ENCODE peak calls at places on chromosome 4, in four cellular contexts. One of them, this sample, is unnamed. For H3K4me1 and H3K27me3, the result is how much of the 10 kb centered on the place peaks cover.

GRCh38 chr4:31365006-31365690 is 645.0 kb downstream of the PCDH7 start:
- DNase-seq in heart right ventricle: no peak
- DNase-seq in adipocyte: no peak
- DNase-seq in right lobe of liver: no peak
- DNase-seq in this sample: no peak

GRCh38 chr4:112885897-112886296 is 163.6 kb upstream of the ANK2 start:
- DNase-seq in heart right ventricle: no peak
- DNase-seq in adipocyte: no peak
- DNase-seq in right lobe of liver: no peak
- DNase-seq in this sample: no peak

GRCh38 chr4:17762705-17763104 is 18.7 kb downstream of the FAM184B start:
- DNase-seq in heart right ventricle: no peak
- DNase-seq in adipocyte: no peak
- DNase-seq in right lobe of liver: no peak
- DNase-seq in this sample: no peak

GRCh38 chr4:15836362-15836761 is 58.2 kb downstream of the CD38 start:
- DNase-seq in heart right ventricle: no peak
- DNase-seq in adipocyte: no peak
- DNase-seq in right lobe of liver: no peak
- DNase-seq in this sample: no peak

GRCh38 chr4:180203349-180203748 is 2039.9 kb upstream of the TENM3 start:
- DNase-seq in heart right ventricle: no peak
- DNase-seq in adipocyte: no peak
- DNase-seq in right lobe of liver: no peak
- DNase-seq in this sample: no peak

GRCh38 chr4:173174184-173175156 is 5.9 kb downstream of the GALNT7 start:
- DNase-seq in heart right ventricle: no peak
- DNase-seq in adipocyte: no peak
- DNase-seq in right lobe of liver: no peak
- DNase-seq in this sample: no peak

GRCh38 chr4:94621491-94622080 is 136.2 kb upstream of the BMPR1B start:
- DNase-seq in heart right ventricle: no peak
- DNase-seq in adipocyte: peak
- DNase-seq in right lobe of liver: no peak
- DNase-seq in this sample: no peak

GRCh38 chr4:87073570-87074470 is 139.0 kb downstream of the AFF1 start:
- DNase-seq in heart right ventricle: peak
- DNase-seq in adipocyte: no peak
- DNase-seq in right lobe of liver: peak
- DNase-seq in this sample: peak

GRCh38 chr4:183130328-183131155 is 31.5 kb downstream of the WWC2 start:
- DNase-seq in heart right ventricle: peak
- DNase-seq in adipocyte: peak
- DNase-seq in right lobe of liver: peak
- DNase-seq in this sample: no peak

GRCh38 chr4:982814-983213 is 4.0 kb upstream of the IDUA start:
- DNase-seq in heart right ventricle: no peak
- DNase-seq in adipocyte: no peak
- DNase-seq in right lobe of liver: no peak
- DNase-seq in this sample: no peak

GRCh38 chr4:68490826-68491457 is 43.7 kb downstream of the TMPRSS11E start:
- DNase-seq in heart right ventricle: no peak
- DNase-seq in adipocyte: peak
- DNase-seq in right lobe of liver: no peak
- DNase-seq in this sample: no peak

GRCh38 chr4:143352052-143352451 is 15.4 kb downstream of the GAB1 start:
- DNase-seq in heart right ventricle: no peak
- DNase-seq in adipocyte: no peak
- DNase-seq in right lobe of liver: no peak
- DNase-seq in this sample: no peak

GRCh38 chr4:87213425-87213824 is 7.0 kb downstream of the KLHL8 start:
- DNase-seq in heart right ventricle: no peak
- DNase-seq in adipocyte: peak
- DNase-seq in right lobe of liver: no peak
- DNase-seq in this sample: no peak

GRCh38 chr4:22478426-22478825 is 37.4 kb downstream of the ADGRA3 start:
- DNase-seq in heart right ventricle: no peak
- DNase-seq in adipocyte: no peak
- DNase-seq in right lobe of liver: no peak
- DNase-seq in this sample: no peak

GRCh38 chr4:57490520-57490919 is 380.3 kb upstream of the IGFBP7 start:
- DNase-seq in heart right ventricle: no peak
- DNase-seq in adipocyte: peak
- DNase-seq in right lobe of liver: no peak
- DNase-seq in this sample: no peak

GRCh38 chr4:101198741-101199339 is 148.5 kb downstream of the PPP3CA start:
- DNase-seq in heart right ventricle: no peak
- DNase-seq in adipocyte: no peak
- DNase-seq in right lobe of liver: no peak
- DNase-seq in this sample: no peak

GRCh38 chr4:88008133-88008621 is 742 bp downstream of the PKD2 start:
- DNase-seq in heart right ventricle: peak
- DNase-seq in adipocyte: peak
- DNase-seq in right lobe of liver: peak
- DNase-seq in this sample: peak

GRCh38 chr4:83993774-83994173 is 457.9 kb downstream of the GPAT3 start:
- DNase-seq in heart right ventricle: no peak
- DNase-seq in adipocyte: no peak
- DNase-seq in right lobe of liver: no peak
- DNase-seq in this sample: no peak

GRCh38 chr4:2962614-2963184 is 507 bp downstream of the NOP14 start:
- DNase-seq in heart right ventricle: no peak
- DNase-seq in adipocyte: peak
- DNase-seq in right lobe of liver: no peak
- DNase-seq in this sample: peak

GRCh38 chr4:159175165-159175988 is 72.5 kb downstream of the RAPGEF2 start:
- DNase-seq in heart right ventricle: peak
- DNase-seq in adipocyte: peak
- DNase-seq in right lobe of liver: peak
- DNase-seq in this sample: peak

GRCh38 chr4:159177265-159178146 is 74.6 kb downstream of the RAPGEF2 start:
- DNase-seq in heart right ventricle: no peak
- DNase-seq in adipocyte: no peak
- DNase-seq in right lobe of liver: no peak
- DNase-seq in this sample: no peak

GRCh38 chr4:159178147-159178541 is 75.3 kb downstream of the RAPGEF2 start:
- DNase-seq in heart right ventricle: no peak
- DNase-seq in adipocyte: peak
- DNase-seq in right lobe of liver: no peak
- DNase-seq in this sample: no peak

GRCh38 chr4:159175989-159176375 is 73.1 kb downstream of the RAPGEF2 start:
- DNase-seq in heart right ventricle: no peak
- DNase-seq in adipocyte: no peak
- DNase-seq in right lobe of liver: no peak
- DNase-seq in this sample: no peak

DNA sequence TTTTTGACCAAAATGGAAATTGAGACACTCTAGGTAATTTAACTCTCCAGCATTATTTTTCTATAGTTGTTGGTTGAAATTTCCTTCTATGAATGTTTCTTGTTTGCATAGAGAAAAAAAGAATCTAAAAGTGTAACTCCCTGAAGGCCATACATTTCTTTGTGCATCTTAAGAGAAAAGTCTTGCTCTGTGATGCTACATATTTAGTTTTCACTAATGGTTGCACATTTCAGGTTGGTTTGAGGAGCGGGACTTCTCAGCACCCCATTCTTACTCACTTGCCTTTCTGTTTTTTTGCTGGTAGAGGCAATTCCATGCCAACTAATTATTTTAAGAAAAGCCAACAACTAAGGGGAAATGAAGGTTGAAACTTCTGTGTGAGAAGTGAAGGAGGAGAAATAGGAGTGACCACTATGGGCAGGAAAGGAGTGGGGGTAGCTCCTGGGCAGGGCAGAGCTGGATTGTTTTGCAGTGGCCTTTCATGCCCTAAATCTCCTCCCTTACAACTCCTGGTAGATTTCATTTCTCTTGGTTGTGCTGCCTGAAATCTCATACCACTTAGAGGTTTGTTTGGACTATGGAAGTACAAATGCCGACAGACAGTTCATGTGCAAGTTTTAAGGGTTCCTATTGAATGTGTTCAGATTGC is 76.6 kb downstream of the RAPGEF2 start:
- DNase-seq in heart right ventricle: no peak
- DNase-seq in adipocyte: peak
- DNase-seq in right lobe of liver: no peak
- DNase-seq in this sample: no peak
- H3K4me1 ChIP-seq in heart right ventricle: half or more
- H3K4me1 ChIP-seq in adipocyte: under half
- H3K4me1 ChIP-seq in right lobe of liver: under half
- H3K4me1 ChIP-seq in this sample: half or more

GRCh38 chr4:54090404-54090803 is 9.6 kb upstream of the GSX2 start:
- DNase-seq in heart right ventricle: no peak
- DNase-seq in adipocyte: no peak
- DNase-seq in right lobe of liver: no peak
- DNase-seq in this sample: no peak
- H3K27me3 ChIP-seq in heart right ventricle: under half
- H3K27me3 ChIP-seq in adipocyte: under half
- H3K27me3 ChIP-seq in right lobe of liver: under half
- H3K27me3 ChIP-seq in this sample: half or more

DNA sequence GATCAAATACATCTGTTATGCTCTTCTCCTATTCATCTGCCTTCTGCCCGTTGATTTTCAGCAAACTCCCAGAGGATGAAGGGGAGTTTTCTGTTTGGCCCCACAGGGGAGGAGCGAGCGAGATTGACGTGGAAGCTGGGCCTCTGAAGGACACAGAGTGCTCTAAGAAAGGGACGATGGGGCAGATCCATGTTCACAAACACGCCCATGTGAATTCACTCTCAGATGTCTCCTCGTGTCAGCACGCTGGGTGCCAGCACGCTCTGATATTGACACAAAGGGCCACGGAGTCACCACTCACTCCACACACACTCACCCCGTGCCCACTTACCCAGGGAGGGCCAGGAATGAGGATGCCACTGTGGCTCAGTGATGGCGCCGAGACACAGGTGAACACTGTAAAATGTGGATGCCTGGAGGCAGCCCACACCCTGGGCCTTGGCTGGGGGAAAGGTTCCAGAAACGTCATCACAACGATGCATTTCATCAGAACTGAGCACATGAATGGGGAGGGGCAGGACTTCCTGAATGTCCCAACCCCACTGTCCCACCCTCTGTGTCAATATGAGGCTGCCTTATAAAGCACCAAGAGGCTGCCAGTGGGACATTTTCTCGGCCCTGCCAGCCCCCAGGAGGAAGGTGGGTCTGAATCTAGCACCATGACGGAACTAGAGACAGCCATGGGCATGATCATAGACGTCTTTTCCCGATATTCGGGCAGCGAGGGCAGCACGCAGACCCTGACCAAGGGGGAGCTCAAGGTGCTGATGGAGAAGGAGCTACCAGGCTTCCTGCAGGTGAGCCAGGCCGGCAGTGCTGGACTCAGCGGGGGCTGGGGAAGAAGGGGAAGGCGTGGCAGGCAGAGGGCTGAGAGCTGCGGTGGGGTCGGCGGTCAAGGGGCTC is at the start of gene S100P:
- DNase-seq in heart right ventricle: no peak
- DNase-seq in adipocyte: no peak
- DNase-seq in right lobe of liver: no peak
- DNase-seq in this sample: no peak
- H3K4me1 ChIP-seq in heart right ventricle: under half
- H3K4me1 ChIP-seq in adipocyte: under half
- H3K4me1 ChIP-seq in right lobe of liver: under half
- H3K4me1 ChIP-seq in this sample: half or more

DNA sequence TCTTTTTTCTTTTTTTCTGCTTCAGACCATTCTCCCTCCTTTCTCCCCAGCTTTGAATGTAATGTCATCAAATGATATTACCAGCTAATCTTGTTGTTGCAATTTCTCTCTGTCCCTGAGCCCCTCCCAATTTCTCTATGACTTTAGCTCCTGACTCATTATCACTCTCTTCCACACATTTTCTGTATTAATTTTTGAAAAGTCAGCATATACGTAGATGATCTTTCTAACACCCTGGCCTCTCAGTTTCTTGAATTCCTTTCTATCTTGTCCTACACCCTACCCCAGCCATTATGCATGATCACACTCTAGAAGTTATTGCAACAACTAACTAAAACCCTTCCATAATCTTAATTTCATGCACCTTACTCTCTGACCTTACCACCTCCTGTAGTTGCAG is 13.1 kb upstream of the TRPC3 start:
- DNase-seq in heart right ventricle: no peak
- DNase-seq in adipocyte: no peak
- DNase-seq in right lobe of liver: no peak
- DNase-seq in this sample: no peak
- H3K27me3 ChIP-seq in heart right ventricle: under half
- H3K27me3 ChIP-seq in adipocyte: under half
- H3K27me3 ChIP-seq in right lobe of liver: under half
- H3K27me3 ChIP-seq in this sample: under half

GRCh38 chr4:168850016-168850415 is 160.0 kb downstream of the CBR4 start:
- DNase-seq in heart right ventricle: no peak
- DNase-seq in adipocyte: no peak
- DNase-seq in right lobe of liver: no peak
- DNase-seq in this sample: no peak

GRCh38 chr4:168848977-168849687 is 160.9 kb downstream of the CBR4 start:
- DNase-seq in heart right ventricle: no peak
- DNase-seq in adipocyte: peak
- DNase-seq in right lobe of liver: no peak
- DNase-seq in this sample: no peak

GRCh38 chr4:168846414-168846813 is 163.6 kb downstream of the CBR4 start:
- DNase-seq in heart right ventricle: no peak
- DNase-seq in adipocyte: no peak
- DNase-seq in right lobe of liver: no peak
- DNase-seq in this sample: no peak

GRCh38 chr4:168845897-168846296 is 164.2 kb downstream of the CBR4 start:
- DNase-seq in heart right ventricle: no peak
- DNase-seq in adipocyte: no peak
- DNase-seq in right lobe of liver: no peak
- DNase-seq in this sample: no peak

DNA sequence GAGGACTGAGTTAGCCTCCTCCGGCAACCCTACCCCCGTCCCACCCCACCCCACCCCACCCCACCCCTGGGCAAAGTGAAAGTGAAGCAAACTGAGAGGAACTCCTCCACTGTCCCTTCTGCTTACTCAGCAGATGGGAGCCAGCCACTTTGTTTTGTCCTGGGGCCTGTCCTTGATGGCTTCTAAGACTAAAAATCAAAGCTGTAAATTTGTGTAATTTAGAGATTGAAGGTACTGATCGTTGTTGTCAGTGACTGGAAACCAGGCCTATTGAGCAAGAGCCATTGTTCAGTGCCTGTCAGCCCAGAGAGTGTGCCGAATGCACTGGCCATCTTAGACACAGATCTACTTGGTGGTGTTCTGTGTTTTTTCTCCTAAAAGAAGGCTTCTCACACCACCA is 161.9 kb downstream of the CBR4 start:
- DNase-seq in heart right ventricle: no peak
- DNase-seq in adipocyte: peak
- DNase-seq in right lobe of liver: peak
- DNase-seq in this sample: no peak
- H3K4me1 ChIP-seq in heart right ventricle: half or more
- H3K4me1 ChIP-seq in adipocyte: under half
- H3K4me1 ChIP-seq in right lobe of liver: under half
- H3K4me1 ChIP-seq in this sample: under half

This sample was measured in lower lobe of right lung.